ENCODE peak calls at places on chromosomes 13 and 19, in six cellular contexts. A, O, S, X, F and D are unnamed samples.

GRCh38 chr13:80386001-80386400 is 45.1 kb upstream of the SPRY2 start:
- DNase-seq in X (no peak), O (no peak), S (no peak), A (no peak), F (no peak), D (no peak)

GRCh38 chr19:6048808-6049405 is 61.4 kb downstream of the RFX2 start:
- DNase-seq in X (peak; percentile 65), S (peak; percentile 81), A (peak; percentile 83), F (peak; percentile 83), O (peak; percentile 62), D (peak; percentile 77)

GRCh38 chr13:20394506-20394905 is 131.2 kb downstream of the CRYL1 start:
- DNase-seq in S (no peak), A (no peak), O (no peak), F (no peak), X (no peak), D (no peak)

GRCh38 chr13:46964789-46965527 is 68.1 kb upstream of the HTR2A start:
- DNase-seq in F (no peak), S (no peak), A (no peak), O (no peak), X (peak; percentile 72), D (no peak)

GRCh38 chr13:111047326-111047725 is 67.8 kb upstream of the ARHGEF7 start:
- DNase-seq in O (no peak), F (no peak), X (no peak), S (no peak), A (no peak), D (no peak)

GRCh38 chr19:43936219-43936618 is 1.1 kb upstream of the ZNF45 start:
- DNase-seq in X (no peak), O (no peak), F (no peak), A (no peak), S (no peak), D (no peak)

GRCh38 chr19:43784981-43785808 is 4.4 kb upstream of the KCNN4 start:
- DNase-seq in O (no peak), S (peak; percentile 32), F (peak; percentile 75), A (peak; percentile 17), X (peak; percentile 67), D (peak; percentile 61)

GRCh38 chr19:34480491-34480890 is 1.1 kb upstream of the WTIP start:
- DNase-seq in X (no peak), A (no peak), F (no peak), S (no peak), O (no peak), D (no peak)

GRCh38 chr13:31349156-31349555 is 149.4 kb downstream of the B3GLCT start:
- DNase-seq in A (no peak), X (no peak), S (no peak), O (no peak), F (no peak), D (no peak)

GRCh38 chr19:39413903-39414608 is 1.6 kb downstream of the PLEKHG2 start:
- DNase-seq in O (no peak), A (peak; percentile 63), X (peak; percentile 28), F (peak; percentile 54), S (peak; percentile 47), D (no peak)

GRCh38 chr13:25295228-25295627 is 6.2 kb upstream of the NUP58 start:
- DNase-seq in S (no peak), A (no peak), F (no peak), O (no peak), X (peak; percentile 38), D (no peak)

GRCh38 chr19:33226550-33227241 is 1.0 kb upstream of the SLC7A10 start:
- DNase-seq in F (no peak), S (no peak), X (no peak), A (peak; percentile 11), O (no peak), D (no peak)

GRCh38 chr19:32339988-32340874 is 5.2 kb upstream of the ZNF507 start:
- DNase-seq in X (peak; percentile 27), S (peak; percentile 22), F (peak; percentile 71), A (peak; percentile 83), O (peak; percentile 39), D (peak; percentile 11)

GRCh38 chr13:79686441-79686840 is 205.5 kb downstream of the NDFIP2 start:
- DNase-seq in X (peak; percentile 5), A (no peak), F (no peak), O (no peak), S (no peak), D (no peak)

GRCh38 chr13:67101730-67102467 is 128.2 kb downstream of the PCDH9 start:
- DNase-seq in O (no peak), S (no peak), F (no peak), A (no peak), X (peak; percentile 6), D (no peak)

GRCh38 chr19:2584002-2584401 is 108.1 kb downstream of the GADD45B start:
- DNase-seq in F (no peak), O (no peak), S (no peak), A (no peak), X (no peak), D (no peak)

GRCh38 chr19:52962394-52963228 is at the start of gene ZNF816:
- DNase-seq in O (peak; percentile 98), X (peak; percentile 88), S (peak; percentile 99), F (peak; percentile 98), A (peak; percentile 99), D (peak; percentile 97)

GRCh38 chr19:2750739-2751437 is 11.1 kb upstream of the SLC39A3 start:
- DNase-seq in S (no peak), F (no peak), O (no peak), X (no peak), A (no peak), D (no peak)

GRCh38 chr13:27338207-27338606 is 67.6 kb downstream of the RASL11A start:
- DNase-seq in X (no peak), F (no peak), S (no peak), A (no peak), O (no peak), D (no peak)

GRCh38 chr19:49809155-49809986 is 3.7 kb downstream of the FUZ start:
- DNase-seq in X (no peak), F (peak; percentile 52), A (peak; percentile 56), O (no peak), S (no peak), D (peak; percentile 55)

GRCh38 chr19:55382522-55383054 is 1.5 kb downstream of the TMEM238 start:
- DNase-seq in X (no peak), O (no peak), S (no peak), A (no peak), F (no peak), D (no peak)

GRCh38 chr19:47848871-47849473 is 10.1 kb upstream of the TPRX2 start:
- DNase-seq in S (no peak), A (no peak), F (peak; percentile 44), X (no peak), O (no peak), D (peak; percentile 22)

GRCh38 chr19:40366697-40367561 is 18.4 kb downstream of the PLD3 start:
- DNase-seq in X (peak; percentile 24), O (no peak), F (peak; percentile 88), A (no peak), S (no peak), D (no peak)

GRCh38 chr19:9793051-9793591 is 24.6 kb upstream of the ZNF846 start:
- DNase-seq in S (no peak), X (peak; percentile 32), F (no peak), O (peak; percentile 27), A (peak; percentile 63), D (peak; percentile 80)

GRCh38 chr19:48501446-48501960 is 10.1 kb downstream of the LMTK3 start:
- DNase-seq in O (no peak), S (no peak), F (no peak), X (no peak), A (peak; percentile 81), D (peak; percentile 58)

GRCh38 chr13:109840893-109841287 is 54.5 kb upstream of the IRS2 start:
- DNase-seq in A (no peak), X (no peak), F (no peak), S (no peak), O (no peak), D (no peak)

GRCh38 chr13:104779311-104779710 is 1713.1 kb upstream of the SLC10A2 start:
- DNase-seq in O (no peak), A (no peak), X (peak; percentile 64), S (no peak), F (no peak), D (no peak)

GRCh38 chr19:33022472-33023116 is 42.1 kb downstream of the RHPN2 start:
- DNase-seq in O (no peak), F (peak; percentile 24), X (no peak), S (no peak), A (no peak), D (no peak)

GRCh38 chr19:55227241-55228014 is 1.1 kb downstream of the TMEM86B start:
- DNase-seq in A (no peak), O (no peak), X (no peak), F (no peak), S (no peak), D (no peak)

GRCh38 chr19:39924389-39924788 is 10.0 kb downstream of the FCGBP start:
- DNase-seq in F (no peak), O (no peak), A (no peak), S (no peak), X (no peak), D (no peak)

DNA sequence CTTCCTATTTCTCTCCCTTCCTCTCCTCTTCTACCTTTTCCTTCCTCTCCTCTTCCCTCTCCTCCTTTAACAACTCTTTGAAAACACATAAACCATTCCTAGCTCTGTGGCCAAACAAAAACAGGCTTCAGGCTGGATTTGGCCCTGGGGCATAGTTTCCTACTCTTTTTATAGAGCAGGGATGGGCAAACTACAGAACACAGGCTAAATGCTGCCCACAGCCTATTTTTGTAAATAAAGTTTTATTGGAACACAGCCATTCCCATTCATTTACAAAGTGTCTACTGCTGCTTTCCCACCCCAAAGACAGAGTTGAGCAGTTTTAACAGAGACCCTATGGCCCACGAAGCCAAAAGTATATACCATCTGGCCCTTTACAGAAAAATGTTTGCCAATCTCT is 35.4 kb downstream of the LHFPL6 start:
- DNase-seq in A (no peak), O (no peak), X (no peak), S (no peak), F (no peak), D (no peak)
- H3K27me3 ChIP-seq in A (no peaks in the 10 kb centered on the region), O (no peaks in the 10 kb centered on the region), X (no peaks in the 10 kb centered on the region), S (no peaks in the 10 kb centered on the region), F (peaks cover 7% of the 10 kb centered on the region), D (no peaks in the 10 kb centered on the region)

DNA sequence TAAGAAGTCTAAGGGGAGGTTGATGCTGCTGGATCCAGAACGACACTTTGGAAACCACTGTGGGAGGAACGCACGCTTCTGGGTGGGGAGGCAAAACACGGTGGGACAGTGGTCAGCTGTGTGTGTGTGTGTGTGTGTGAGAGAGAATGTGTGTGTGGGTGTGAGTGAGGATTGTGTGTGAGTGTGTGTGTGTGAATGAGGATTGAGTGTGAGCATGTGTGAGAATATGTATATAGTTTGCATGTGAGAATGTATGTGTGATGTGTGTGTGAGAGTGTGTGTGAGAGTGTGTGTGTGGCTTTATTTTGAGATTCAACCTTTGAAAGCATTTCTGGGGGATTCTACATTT is 444 bp upstream of the SLC15A1 start:
- DNase-seq in X (no peak), A (no peak), O (no peak), S (no peak), F (no peak), D (no peak)
- H3K4me3 ChIP-seq in X (no peak overlapping the region), A (no peak overlapping the region), O (no peak overlapping the region), S (no peak overlapping the region), F (peak overlapping the region; percentile 31), D (no peak overlapping the region)

DNA sequence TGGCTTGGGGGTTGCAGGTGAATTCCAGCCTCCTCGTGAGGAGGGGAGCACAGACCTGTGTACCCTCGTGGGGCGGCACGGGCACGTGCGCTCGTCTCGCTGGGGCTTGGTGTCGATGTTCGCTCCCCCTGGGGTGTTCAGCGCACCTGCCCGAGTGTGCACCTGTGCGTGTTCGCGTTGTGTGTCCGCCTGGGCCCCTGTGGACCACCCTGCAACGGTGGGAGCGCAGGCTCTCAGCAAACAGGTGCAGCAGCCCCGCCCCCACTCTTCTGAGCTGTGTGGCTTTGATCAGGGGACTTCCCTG is 453 bp downstream of the SMIM17 start:
- DNase-seq in X (no peak), A (no peak), F (no peak), O (no peak), S (no peak), D (no peak)
- H3K9me3 ChIP-seq in X (peaks cover 39% of the 10 kb centered on the region), A (no peaks in the 10 kb centered on the region), F (no peaks in the 10 kb centered on the region), O (no peaks in the 10 kb centered on the region), S (no peaks in the 10 kb centered on the region), D (no peaks in the 10 kb centered on the region)

GRCh38 chr19:13557756-13558398 is 51.6 kb upstream of the CACNA1A start:
- DNase-seq in O (no peak), F (no peak), X (no peak), A (no peak), S (no peak), D (no peak)
- H3K27me3 ChIP-seq in O (no peaks in the 10 kb centered on the region), F (peaks cover 7% of the 10 kb centered on the region), X (peaks cover 17% of the 10 kb centered on the region), A (no peaks in the 10 kb centered on the region), S (no peaks in the 10 kb centered on the region), D (no peaks in the 10 kb centered on the region)